ENCODE peak calls at places on chromosome 14, in seven cellular contexts. A is substantia nigra; Y is endothelial cell; I is spleen; P is neural crest cell; X is CD4-positive, CD25-positive, alpha-beta regulatory T cell; H is T-helper 2 cell. U is an unnamed sample.

GRCh38 chr14:59208224-59208814 is 19.9 kb downstream of the DAAM1 start:
- DNase-seq in A (no peak), Y (no peak), I (no peak), P (no peak), X (no peak), H (no peak), U (no peak)

GRCh38 chr14:21923820-21924219 is 250.2 kb upstream of the OR4E1 start:
- DNase-seq in A (no peak), Y (no peak), I (no peak), P (no peak), X (peak), H (peak), U (no peak)

GRCh38 chr14:26984318-26985177 is 386.7 kb upstream of the NOVA1 start:
- DNase-seq in A (peak), Y (peak), I (no peak), P (peak), X (no peak), H (no peak), U (peak)

GRCh38 chr14:24986206-24986893 is 63.6 kb downstream of the STXBP6 start:
- DNase-seq in A (peak), Y (no peak), I (no peak), P (no peak), X (no peak), H (no peak), U (peak)

GRCh38 chr14:105748204-105748578 is 221.8 kb downstream of the TMEM121 start:
- DNase-seq in A (no peak), Y (no peak), I (peak), P (no peak), X (no peak), H (no peak), U (no peak)

GRCh38 chr14:103561381-103562134 is 899 bp downstream of the BAG5 start:
- DNase-seq in A (no peak), Y (peak), I (no peak), P (no peak), X (peak), H (peak), U (no peak)

GRCh38 chr14:29463727-29464370 is 463.8 kb downstream of the PRKD1 start:
- DNase-seq in A (no peak), Y (no peak), I (no peak), P (no peak), X (no peak), H (no peak), U (no peak)

GRCh38 chr14:101962503-101962874 is 1.9 kb upstream of the DYNC1H1 start:
- DNase-seq in A (peak), Y (no peak), I (peak), P (no peak), X (no peak), H (no peak), U (no peak)

GRCh38 chr14:87628129-87628528 is 364.9 kb downstream of the GALC start:
- DNase-seq in A (no peak), Y (peak), I (no peak), P (peak), X (no peak), H (no peak), U (peak)

GRCh38 chr14:23544511-23545447 is 6.8 kb downstream of the ZFHX2 start:
- DNase-seq in A (peak), Y (no peak), I (peak), P (no peak), X (no peak), H (no peak), U (peak)

GRCh38 chr14:34237098-34237497 is 224.9 kb downstream of the SPTSSA start:
- DNase-seq in A (no peak), Y (no peak), I (no peak), P (no peak), X (no peak), H (no peak), U (no peak)

GRCh38 chr14:68113328-68113930 is 293.9 kb downstream of the RAD51B start:
- DNase-seq in A (no peak), Y (no peak), I (no peak), P (no peak), X (no peak), H (no peak), U (no peak)

GRCh38 chr14:100865682-100866591 is 37.6 kb downstream of the RTL1 start:
- DNase-seq in A (no peak), Y (no peak), I (peak), P (no peak), X (no peak), H (no peak), U (no peak)

GRCh38 chr14:54003064-54003463 is 46.4 kb upstream of the BMP4 start:
- DNase-seq in A (no peak), Y (no peak), I (no peak), P (no peak), X (no peak), H (no peak), U (no peak)

GRCh38 chr14:36173161-36173560 is 3.4 kb downstream of the PTCSC3 start:
- DNase-seq in A (no peak), Y (no peak), I (no peak), P (no peak), X (no peak), H (no peak), U (no peak)

GRCh38 chr14:86708846-86709339 is 1178.9 kb downstream of the FLRT2 start:
- DNase-seq in A (no peak), Y (no peak), I (no peak), P (no peak), X (no peak), H (no peak), U (no peak)

GRCh38 chr14:75077794-75078193 is 8.4 kb downstream of the ZC2HC1C start:
- DNase-seq in A (no peak), Y (no peak), I (no peak), P (no peak), X (no peak), H (no peak), U (no peak)

GRCh38 chr14:24941719-24942118 is 108.2 kb downstream of the STXBP6 start:
- DNase-seq in A (no peak), Y (no peak), I (no peak), P (no peak), X (no peak), H (no peak), U (no peak)

U was measured in hippocampal formation.